ENCODE peak calls at places on chromosome 4, in ten cellular contexts. One of them, this sample, is unnamed.

GRCh38 chr4:134885436-134885835 is 683.8 kb upstream of the PABPC4L start:
- DNase-seq in left lung: no peak
- DNase-seq in breast epithelium: no peak
- DNase-seq in IMR-90: no peak
- DNase-seq in colonic mucosa: no peak
- DNase-seq in heart left ventricle: no peak
- DNase-seq in A549: no peak
- DNase-seq in fibroblast of lung: no peak
- DNase-seq in suprapubic skin: no peak
- DNase-seq in cardiac muscle cell: no peak
- DNase-seq in this sample: no peak

GRCh38 chr4:164700471-164700870 is 53.5 kb upstream of the SMIM31 start:
- DNase-seq in colonic mucosa: peak; percentile 23
- DNase-seq in heart left ventricle: no peak
- DNase-seq in left lung: no peak
- DNase-seq in cardiac muscle cell: peak; percentile 39
- DNase-seq in fibroblast of lung: no peak
- DNase-seq in suprapubic skin: no peak
- DNase-seq in IMR-90: no peak
- DNase-seq in breast epithelium: peak; percentile 41
- DNase-seq in A549: peak; percentile 41
- DNase-seq in this sample: no peak

GRCh38 chr4:8185930-8186329 is 13.2 kb upstream of the SH3TC1 start:
- DNase-seq in colonic mucosa: no peak
- DNase-seq in cardiac muscle cell: no peak
- DNase-seq in A549: no peak
- DNase-seq in suprapubic skin: no peak
- DNase-seq in breast epithelium: no peak
- DNase-seq in IMR-90: no peak
- DNase-seq in fibroblast of lung: no peak
- DNase-seq in heart left ventricle: no peak
- DNase-seq in left lung: no peak
- DNase-seq in this sample: no peak

GRCh38 chr4:185219551-185220344 is 10.3 kb downstream of the SNX25 start:
- DNase-seq in suprapubic skin: no peak
- DNase-seq in heart left ventricle: no peak
- DNase-seq in left lung: no peak
- DNase-seq in IMR-90: peak; percentile 78
- DNase-seq in fibroblast of lung: peak; percentile 73
- DNase-seq in cardiac muscle cell: no peak
- DNase-seq in A549: no peak
- DNase-seq in colonic mucosa: peak; percentile 64
- DNase-seq in breast epithelium: peak; percentile 54
- DNase-seq in this sample: peak; percentile 54

GRCh38 chr4:124199755-124200154 is 512.8 kb downstream of the ANKRD50 start:
- DNase-seq in A549: no peak
- DNase-seq in left lung: no peak
- DNase-seq in cardiac muscle cell: no peak
- DNase-seq in suprapubic skin: no peak
- DNase-seq in colonic mucosa: no peak
- DNase-seq in heart left ventricle: no peak
- DNase-seq in IMR-90: peak; percentile 66
- DNase-seq in fibroblast of lung: peak; percentile 66
- DNase-seq in breast epithelium: no peak
- DNase-seq in this sample: no peak

GRCh38 chr4:7356667-7357295 is 77.9 kb downstream of the PSAPL1 start:
- DNase-seq in fibroblast of lung: no peak
- DNase-seq in A549: no peak
- DNase-seq in cardiac muscle cell: no peak
- DNase-seq in suprapubic skin: no peak
- DNase-seq in colonic mucosa: no peak
- DNase-seq in left lung: no peak
- DNase-seq in IMR-90: no peak
- DNase-seq in breast epithelium: no peak
- DNase-seq in heart left ventricle: peak; percentile 44
- DNase-seq in this sample: peak; percentile 42

GRCh38 chr4:85475631-85476233 is 782 bp downstream of the ARHGAP24 start:
- DNase-seq in colonic mucosa: peak; percentile 28
- DNase-seq in cardiac muscle cell: peak; percentile 63
- DNase-seq in breast epithelium: no peak
- DNase-seq in A549: peak; percentile 42
- DNase-seq in heart left ventricle: peak; percentile 68
- DNase-seq in IMR-90: no peak
- DNase-seq in suprapubic skin: no peak
- DNase-seq in fibroblast of lung: peak; percentile 60
- DNase-seq in left lung: peak; percentile 48
- DNase-seq in this sample: peak; percentile 63

GRCh38 chr4:141346144-141346543 is 125.4 kb downstream of the ZNF330 start:
- DNase-seq in IMR-90: peak; percentile 74
- DNase-seq in fibroblast of lung: peak; percentile 81
- DNase-seq in breast epithelium: no peak
- DNase-seq in suprapubic skin: no peak
- DNase-seq in colonic mucosa: no peak
- DNase-seq in A549: peak; percentile 70
- DNase-seq in left lung: no peak
- DNase-seq in cardiac muscle cell: peak; percentile 53
- DNase-seq in heart left ventricle: no peak
- DNase-seq in this sample: no peak

GRCh38 chr4:26985836-26986235 is 125.2 kb downstream of the STIM2 start:
- DNase-seq in suprapubic skin: no peak
- DNase-seq in A549: no peak
- DNase-seq in heart left ventricle: no peak
- DNase-seq in left lung: no peak
- DNase-seq in fibroblast of lung: no peak
- DNase-seq in IMR-90: no peak
- DNase-seq in cardiac muscle cell: no peak
- DNase-seq in colonic mucosa: no peak
- DNase-seq in breast epithelium: no peak
- DNase-seq in this sample: no peak

GRCh38 chr4:139509727-139510410 is 46.1 kb downstream of the SETD7 start:
- DNase-seq in A549: peak; percentile 29
- DNase-seq in heart left ventricle: no peak
- DNase-seq in IMR-90: no peak
- DNase-seq in cardiac muscle cell: peak; percentile 51
- DNase-seq in fibroblast of lung: peak; percentile 12
- DNase-seq in breast epithelium: no peak
- DNase-seq in suprapubic skin: no peak
- DNase-seq in left lung: no peak
- DNase-seq in colonic mucosa: no peak
- DNase-seq in this sample: no peak

GRCh38 chr4:110128092-110128989 is 70.1 kb downstream of the ELOVL6 start:
- DNase-seq in IMR-90: no peak
- DNase-seq in left lung: no peak
- DNase-seq in A549: no peak
- DNase-seq in heart left ventricle: no peak
- DNase-seq in fibroblast of lung: no peak
- DNase-seq in cardiac muscle cell: no peak
- DNase-seq in colonic mucosa: peak; percentile 43
- DNase-seq in breast epithelium: no peak
- DNase-seq in suprapubic skin: no peak
- DNase-seq in this sample: no peak

GRCh38 chr4:121669163-121669550 is 27.6 kb downstream of the ANXA5 start:
- DNase-seq in heart left ventricle: no peak
- DNase-seq in A549: no peak
- DNase-seq in colonic mucosa: no peak
- DNase-seq in suprapubic skin: no peak
- DNase-seq in cardiac muscle cell: no peak
- DNase-seq in fibroblast of lung: peak; percentile 52
- DNase-seq in breast epithelium: no peak
- DNase-seq in left lung: no peak
- DNase-seq in IMR-90: peak; percentile 79
- DNase-seq in this sample: no peak

GRCh38 chr4:121674191-121674590 is 22.6 kb downstream of the ANXA5 start:
- DNase-seq in suprapubic skin: no peak
- DNase-seq in IMR-90: no peak
- DNase-seq in fibroblast of lung: no peak
- DNase-seq in A549: no peak
- DNase-seq in colonic mucosa: no peak
- DNase-seq in left lung: no peak
- DNase-seq in heart left ventricle: no peak
- DNase-seq in breast epithelium: no peak
- DNase-seq in cardiac muscle cell: no peak
- DNase-seq in this sample: no peak

GRCh38 chr4:121665371-121665770 is 31.4 kb downstream of the ANXA5 start:
- DNase-seq in suprapubic skin: no peak
- DNase-seq in IMR-90: no peak
- DNase-seq in left lung: no peak
- DNase-seq in colonic mucosa: no peak
- DNase-seq in breast epithelium: no peak
- DNase-seq in A549: no peak
- DNase-seq in heart left ventricle: no peak
- DNase-seq in fibroblast of lung: no peak
- DNase-seq in cardiac muscle cell: no peak
- DNase-seq in this sample: no peak

GRCh38 chr4:121666091-121666679 is 30.6 kb downstream of the ANXA5 start:
- DNase-seq in cardiac muscle cell: no peak
- DNase-seq in A549: no peak
- DNase-seq in suprapubic skin: no peak
- DNase-seq in colonic mucosa: no peak
- DNase-seq in IMR-90: no peak
- DNase-seq in fibroblast of lung: no peak
- DNase-seq in heart left ventricle: no peak
- DNase-seq in breast epithelium: no peak
- DNase-seq in left lung: peak; percentile 62
- DNase-seq in this sample: no peak

DNA sequence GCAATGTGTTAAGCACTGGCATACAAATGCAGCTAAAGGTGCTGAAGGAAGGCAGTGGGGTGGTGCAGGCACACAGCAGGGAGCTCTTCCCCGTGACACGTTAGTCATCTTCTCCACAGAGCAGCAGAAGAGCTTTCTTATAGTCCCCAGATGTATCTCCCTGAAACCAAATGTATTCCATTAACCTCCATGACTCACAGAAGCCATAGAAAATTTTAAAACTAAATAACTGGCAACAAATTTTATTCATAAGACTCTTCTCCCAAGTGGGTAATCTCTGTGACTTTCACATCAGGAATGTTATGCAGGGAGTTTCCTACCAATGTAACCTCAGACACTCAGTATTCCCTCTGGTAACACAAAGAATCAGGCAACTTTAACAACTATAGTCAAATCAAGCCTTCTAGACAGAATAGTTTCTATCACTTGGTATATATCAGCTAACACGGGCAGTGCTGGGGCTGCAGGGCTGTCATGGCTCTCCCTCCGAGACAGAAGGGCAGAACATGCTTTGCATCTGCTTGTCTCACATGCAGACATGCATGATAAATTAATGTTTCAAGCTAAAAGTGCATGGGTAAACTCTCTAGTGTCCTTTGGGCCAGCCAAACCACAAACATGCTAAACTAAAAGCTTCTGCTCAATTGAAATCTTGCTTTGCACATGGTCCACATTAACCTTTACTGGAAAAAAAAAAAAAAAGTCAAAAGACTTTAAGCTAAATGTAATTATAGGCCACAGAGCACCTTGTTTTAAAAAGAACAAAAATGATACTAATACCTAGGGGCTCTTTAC is 28.2 kb downstream of the ANXA5 start:
- DNase-seq in left lung: no peak
- DNase-seq in IMR-90: peak; percentile 99
- DNase-seq in suprapubic skin: no peak
- DNase-seq in colonic mucosa: no peak
- DNase-seq in fibroblast of lung: peak; percentile 94
- DNase-seq in cardiac muscle cell: no peak
- DNase-seq in A549: no peak
- DNase-seq in breast epithelium: no peak
- DNase-seq in heart left ventricle: no peak
- DNase-seq in this sample: no peak
- H3K27ac ChIP-seq in left lung: peak overlapping the region; percentile 20
- H3K27ac ChIP-seq in IMR-90: peak overlapping the region; percentile 93
- H3K27ac ChIP-seq in suprapubic skin: peak overlapping the region; percentile 40
- H3K27ac ChIP-seq in colonic mucosa: no peak overlapping the region
- H3K27ac ChIP-seq in fibroblast of lung: peak overlapping the region; percentile 65
- H3K27ac ChIP-seq in cardiac muscle cell: no peak overlapping the region
- H3K27ac ChIP-seq in A549: peak overlapping the region; percentile 34
- H3K27ac ChIP-seq in breast epithelium: peak overlapping the region; percentile 41
- H3K27ac ChIP-seq in heart left ventricle: peak overlapping the region; percentile 12
- H3K27ac ChIP-seq in this sample: no peak overlapping the region

GRCh38 chr4:81472249-81473085 is 760 bp upstream of the RASGEF1B start:
- DNase-seq in IMR-90: no peak
- DNase-seq in colonic mucosa: no peak
- DNase-seq in A549: peak; percentile 28
- DNase-seq in cardiac muscle cell: peak; percentile 55
- DNase-seq in left lung: no peak
- DNase-seq in suprapubic skin: no peak
- DNase-seq in fibroblast of lung: peak; percentile 55
- DNase-seq in heart left ventricle: no peak
- DNase-seq in breast epithelium: peak; percentile 59
- DNase-seq in this sample: peak; percentile 27
- TF ChIP-seq CTCF in IMR-90: no peak
- TF ChIP-seq CTCF in colonic mucosa: no peak
- TF ChIP-seq CTCF in A549: no peak
- TF ChIP-seq CTCF in cardiac muscle cell: peak; percentile 45
- TF ChIP-seq CTCF in left lung: no peak
- TF ChIP-seq CTCF in suprapubic skin: peak; percentile 12
- TF ChIP-seq CTCF in fibroblast of lung: no peak
- TF ChIP-seq CTCF in heart left ventricle: peak; percentile 8
- TF ChIP-seq CTCF in breast epithelium: no peak
- TF ChIP-seq CTCF in this sample: no peak

DNA sequence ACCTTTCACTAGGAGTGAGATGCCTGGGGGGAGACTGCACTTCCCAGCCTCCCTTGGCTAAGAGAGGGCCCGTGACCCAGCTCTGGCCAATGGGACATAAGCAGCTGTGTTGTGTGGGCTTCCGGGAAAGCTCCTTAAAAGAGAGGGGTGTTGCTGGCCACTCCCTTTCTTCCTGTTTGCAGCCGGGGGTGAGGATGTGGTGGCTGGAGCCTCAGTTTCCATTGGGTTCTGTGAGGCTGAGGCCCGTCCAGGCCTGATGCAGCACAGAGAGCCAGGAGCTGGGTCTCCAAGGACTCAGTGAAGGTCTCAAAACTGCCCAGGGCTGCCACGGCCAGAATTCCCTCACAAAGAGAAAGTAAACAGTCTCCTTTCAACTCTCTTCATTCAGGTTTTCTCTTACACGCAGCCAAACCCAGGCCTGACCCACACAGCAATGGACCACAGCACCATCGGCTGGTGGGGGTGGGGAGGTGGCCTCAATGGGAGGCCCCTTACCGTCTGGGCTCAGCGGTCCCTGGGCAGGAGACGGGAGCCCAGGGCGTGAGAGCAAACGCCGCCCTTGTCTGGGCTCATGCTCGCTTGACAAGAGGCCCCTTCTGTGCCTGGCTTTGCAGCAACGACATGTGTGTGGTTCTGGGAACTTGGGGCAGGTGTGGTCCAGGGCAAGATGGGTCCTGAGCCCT is 6.6 kb downstream of the NKX1-1 start:
- DNase-seq in A549: no peak
- DNase-seq in fibroblast of lung: no peak
- DNase-seq in left lung: peak; percentile 10
- DNase-seq in suprapubic skin: no peak
- DNase-seq in colonic mucosa: no peak
- DNase-seq in heart left ventricle: peak; percentile 32
- DNase-seq in breast epithelium: no peak
- DNase-seq in cardiac muscle cell: no peak
- DNase-seq in IMR-90: no peak
- DNase-seq in this sample: no peak
- H3K4me3 ChIP-seq in A549: no peak overlapping the region
- H3K4me3 ChIP-seq in fibroblast of lung: no peak overlapping the region
- H3K4me3 ChIP-seq in left lung: no peak overlapping the region
- H3K4me3 ChIP-seq in suprapubic skin: no peak overlapping the region
- H3K4me3 ChIP-seq in colonic mucosa: no peak overlapping the region
- H3K4me3 ChIP-seq in heart left ventricle: no peak overlapping the region
- H3K4me3 ChIP-seq in breast epithelium: no peak overlapping the region
- H3K4me3 ChIP-seq in cardiac muscle cell: no peak overlapping the region
- H3K4me3 ChIP-seq in IMR-90: no peak overlapping the region
- H3K4me3 ChIP-seq in this sample: no peak overlapping the region

GRCh38 chr4:113024373-113024772 is 25.1 kb upstream of the ANK2 start:
- DNase-seq in suprapubic skin: no peak
- DNase-seq in fibroblast of lung: no peak
- DNase-seq in A549: no peak
- DNase-seq in cardiac muscle cell: no peak
- DNase-seq in left lung: no peak
- DNase-seq in colonic mucosa: no peak
- DNase-seq in IMR-90: no peak
- DNase-seq in heart left ventricle: no peak
- DNase-seq in breast epithelium: no peak
- DNase-seq in this sample: no peak
- H3K27ac ChIP-seq in suprapubic skin: no peak overlapping the region
- H3K27ac ChIP-seq in fibroblast of lung: no peak overlapping the region
- H3K27ac ChIP-seq in A549: no peak overlapping the region
- H3K27ac ChIP-seq in cardiac muscle cell: no peak overlapping the region
- H3K27ac ChIP-seq in left lung: no peak overlapping the region
- H3K27ac ChIP-seq in colonic mucosa: no peak overlapping the region
- H3K27ac ChIP-seq in IMR-90: no peak overlapping the region
- H3K27ac ChIP-seq in heart left ventricle: no peak overlapping the region
- H3K27ac ChIP-seq in breast epithelium: no peak overlapping the region
- H3K27ac ChIP-seq in this sample: no peak overlapping the region